ENCODE peak calls at places on chromosomes 11 and 22, in ten cellular contexts. T is heart left ventricle, Z is esophagus squamous epithelium, Q is heart right ventricle, M is IMR-90, L is spleen, J is PC-3, I is Panc1, R is transverse colon, C is DND-41. H is an unnamed sample.
A peak's percentile ranks its signal among the peaks of the same experiment; 100 is the strongest.

GRCh38 chr11:73582636-73583035 is 15.3 kb downstream of the FAM168A start:
- DNase-seq in T (no peak), I (no peak), C (no peak), R (no peak), M (no peak), L (no peak), Z (no peak), J (no peak), Q (no peak), H (no peak)

GRCh38 chr11:118606157-118606843 is 1.1 kb upstream of the PHLDB1 start:
- DNase-seq in C (no peak), Z (no peak), T (no peak), Q (peak; percentile 46), M (no peak), R (no peak), L (peak; percentile 49), I (no peak), J (no peak), H (no peak)

GRCh38 chr11:132131051-132131450 is 760.6 kb downstream of the NTM start:
- DNase-seq in T (no peak), I (no peak), R (no peak), C (no peak), J (no peak), L (no peak), Q (no peak), Z (no peak), M (no peak), H (no peak)

GRCh38 chr22:27420817-27421361 is 380.7 kb downstream of the MN1 start:
- DNase-seq in L (peak; percentile 24), Q (peak; percentile 89), T (peak; percentile 86), Z (no peak), C (no peak), J (peak; percentile 73), M (peak; percentile 95), I (no peak), R (peak; percentile 46), H (peak; percentile 68)

GRCh38 chr11:54558919-54559318 is 44.9 kb downstream of the OR4C46 start:
- DNase-seq in L (no peak), M (no peak), I (no peak), C (no peak), Z (no peak), R (no peak), J (peak; percentile 4), T (no peak), Q (no peak), H (no peak)

GRCh38 chr11:77522215-77522614 is 48.3 kb upstream of the PAK1 start:
- DNase-seq in Z (no peak), I (no peak), R (no peak), C (no peak), M (peak; percentile 28), J (peak; percentile 36), Q (no peak), T (no peak), L (no peak), H (no peak)

GRCh38 chr11:69513663-69514062 is 32.2 kb downstream of the LINC01488 start:
- DNase-seq in I (no peak), M (no peak), T (no peak), Q (no peak), R (no peak), Z (no peak), J (no peak), C (no peak), L (peak; percentile 44), H (no peak)

GRCh38 chr11:35943761-35944502 is at the start of gene LDLRAD3:
- DNase-seq in T (peak; percentile 76), L (peak; percentile 90), I (no peak), C (no peak), Z (no peak), R (peak; percentile 69), J (peak; percentile 70), Q (peak; percentile 60), M (peak; percentile 82), H (no peak)

GRCh38 chr11:47924184-47924671 is 56.1 kb upstream of the PTPRJ start:
- DNase-seq in T (no peak), M (peak; percentile 86), Z (no peak), L (peak; percentile 17), C (no peak), I (peak; percentile 77), Q (no peak), J (peak; percentile 77), R (no peak), H (peak; percentile 59)

GRCh38 chr11:112219476-112220232 is 6.6 kb upstream of the PTS start:
- DNase-seq in R (peak; percentile 20), Q (peak; percentile 54), T (peak; percentile 28), J (peak; percentile 88), Z (no peak), I (peak; percentile 78), L (peak; percentile 70), C (peak; percentile 53), M (peak; percentile 81), H (no peak)

GRCh38 chr11:86162257-86162656 is 82.3 kb upstream of the EED start:
- DNase-seq in I (no peak), J (peak; percentile 26), Q (peak; percentile 37), Z (no peak), C (no peak), L (no peak), R (peak; percentile 27), M (peak; percentile 93), T (no peak), H (no peak)

GRCh38 chr11:109864161-109864661 is 229.0 kb upstream of the ZC3H12C start:
- DNase-seq in C (no peak), M (no peak), T (no peak), Z (no peak), I (no peak), J (peak; percentile 15), R (no peak), Q (no peak), L (no peak), H (no peak)

GRCh38 chr11:5369793-5370192 is 13.8 kb upstream of the OR51M1 start:
- DNase-seq in J (peak; percentile 4), R (no peak), Z (no peak), Q (no peak), M (peak; percentile 90), T (no peak), I (no peak), L (no peak), C (no peak), H (no peak)

GRCh38 chr11:98107736-98108135 is 913.0 kb upstream of the CNTN5 start:
- DNase-seq in T (peak; percentile 17), M (no peak), J (no peak), Q (peak; percentile 20), Z (no peak), I (no peak), C (no peak), L (no peak), R (no peak), H (no peak)

GRCh38 chr11:113553905-113554304 is 78.7 kb upstream of the DRD2 start:
- DNase-seq in R (no peak), Z (no peak), M (no peak), L (no peak), Q (no peak), T (no peak), I (no peak), C (no peak), J (no peak), H (no peak)

GRCh38 chr11:819943-820649 is 1.4 kb downstream of the PNPLA2 start:
- DNase-seq in C (peak; percentile 92), M (peak; percentile 59), Z (peak; percentile 74), R (peak; percentile 96), I (no peak), J (peak; percentile 88), T (peak; percentile 91), Q (peak; percentile 91), L (peak; percentile 99), H (no peak)
- TF ChIP-seq CTCF in C (no peak), M (no peak), Z (no peak), R (no peak), I (no peak), J (no peak), T (no peak), Q (no peak), L (no peak), H (no peak)

DNA sequence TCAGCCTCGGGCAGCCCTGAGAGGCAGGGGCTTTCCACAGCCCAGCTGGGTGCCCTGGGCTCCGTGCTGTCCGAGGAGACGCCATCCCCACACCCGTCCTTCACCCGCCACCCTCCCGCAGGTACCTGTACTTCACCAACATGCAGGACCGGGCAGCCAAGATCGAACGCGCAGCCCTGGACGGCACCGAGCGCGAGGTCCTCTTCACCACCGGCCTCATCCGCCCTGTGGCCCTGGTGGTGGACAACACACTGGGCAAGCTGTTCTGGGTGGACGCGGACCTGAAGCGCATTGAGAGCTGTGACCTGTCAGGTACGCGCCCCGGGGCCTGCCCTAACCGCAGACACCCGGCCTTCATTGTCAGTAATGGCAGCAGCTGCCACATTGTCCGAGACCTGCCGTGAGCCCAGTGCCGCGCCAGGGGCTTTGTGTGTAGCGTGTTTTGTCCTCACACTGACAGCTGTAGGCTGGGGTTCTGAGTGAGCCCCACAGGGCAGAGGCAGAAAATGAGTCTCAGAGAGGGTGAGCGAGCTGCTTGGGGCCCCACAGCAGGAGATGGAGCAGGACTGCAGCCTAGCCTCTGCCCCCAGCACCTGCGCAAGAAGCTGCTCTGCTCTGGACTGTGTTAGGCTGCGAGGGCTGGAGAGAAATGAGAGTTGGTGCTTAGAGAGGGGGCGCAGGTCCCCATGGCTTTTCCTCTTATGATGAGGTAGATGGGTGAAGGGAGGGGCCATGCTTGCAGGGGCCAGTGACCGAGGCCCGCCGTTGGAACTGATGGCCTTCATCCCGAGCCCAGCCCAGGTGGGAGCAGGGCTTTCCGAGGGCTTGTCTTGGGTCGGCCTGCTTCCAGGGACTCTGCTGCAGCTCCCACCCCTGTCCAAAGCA is 35.3 kb upstream of the PPP6R3 start:
- DNase-seq in J (no peak), I (no peak), Q (no peak), R (no peak), Z (no peak), C (no peak), L (no peak), T (no peak), M (no peak), H (no peak)
- H3K36me3 ChIP-seq in J (peaks cover 41% of the 10 kb centered on the region), I (peaks cover 8% of the 10 kb centered on the region), Q (no peaks in the 10 kb centered on the region), R (no peaks in the 10 kb centered on the region), Z (peaks cover 93% of the 10 kb centered on the region), C (peaks cover 63% of the 10 kb centered on the region), L (peaks cover 8% of the 10 kb centered on the region), T (peaks cover 60% of the 10 kb centered on the region), M (peaks cover 52% of the 10 kb centered on the region), H (peaks cover 17% of the 10 kb centered on the region)

DNA sequence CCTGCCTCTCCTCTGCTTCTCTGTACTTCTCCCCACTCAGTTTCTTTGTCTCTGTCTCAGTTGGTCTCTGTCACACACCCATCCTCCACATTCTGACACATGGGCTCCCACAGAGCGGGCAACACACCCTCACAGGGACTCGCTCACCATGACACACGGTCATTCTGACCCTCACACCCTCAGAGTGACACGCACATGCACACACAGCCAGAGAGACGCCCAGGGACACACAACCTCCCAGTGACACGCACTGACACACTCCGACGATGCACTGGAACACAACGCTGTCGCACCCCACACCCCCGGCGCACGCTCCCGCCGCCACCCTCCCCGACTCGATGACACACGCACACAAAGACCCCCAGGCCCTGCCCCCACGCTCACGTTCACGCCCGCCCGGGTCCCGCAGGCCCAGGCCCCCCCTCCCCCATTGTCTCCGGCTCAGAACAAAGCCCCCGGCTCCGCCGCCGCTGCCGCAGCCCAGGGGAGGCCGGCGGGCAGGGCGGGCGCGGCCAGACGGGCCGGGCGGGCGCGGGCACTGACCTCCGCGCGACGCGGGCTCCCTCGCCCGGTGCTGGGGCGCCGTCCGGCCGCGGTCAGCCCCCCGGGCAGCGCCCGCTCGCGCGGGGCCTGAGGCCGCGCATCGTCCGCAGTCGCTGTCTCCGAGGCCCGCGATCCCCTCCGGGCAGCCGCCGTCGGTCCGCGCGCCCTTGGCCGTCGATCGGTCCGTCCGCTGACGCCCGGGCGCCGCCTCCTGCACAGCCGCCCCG is 404 bp downstream of the DCHS1 start:
- DNase-seq in M (no peak), I (no peak), L (peak; percentile 81), Z (no peak), R (no peak), Q (peak; percentile 41), C (no peak), J (no peak), T (peak; percentile 52), H (no peak)
- H3K4me3 ChIP-seq in M (peak overlapping the region; percentile 58), I (no peak overlapping the region), L (peak overlapping the region; percentile 32), Z (peak overlapping the region; percentile 49), R (peak overlapping the region; percentile 47), Q (peak overlapping the region; percentile 51), C (no peak overlapping the region), J (no peak overlapping the region), T (peak overlapping the region; percentile 66), H (peak overlapping the region; percentile 44)

GRCh38 chr11:120945042-120945441 is 78.9 kb upstream of the TBCEL start:
- DNase-seq in I (no peak), T (no peak), Z (no peak), C (no peak), R (no peak), Q (no peak), M (no peak), J (no peak), L (no peak), H (no peak)
- TF ChIP-seq CTCF in I (peak; percentile 56), T (peak; percentile 11), Z (no peak), C (peak; percentile 54), R (peak; percentile 2), Q (peak; percentile 23), M (peak; percentile 22), J (peak; percentile 62), L (no peak), H (peak; percentile 37)